ENCODE peak calls at places on chromosomes 7 and 10, in four cellular contexts. One of them, this sample, is unnamed.

GRCh38 chr10:114048472-114048871 is 4.8 kb downstream of the ADRB1 start:
- DNase-seq in cardiac muscle cell: no peak
- DNase-seq in IMR-90: no peak
- DNase-seq in tibial artery: no peak
- DNase-seq in this sample: no peak

GRCh38 chr10:132351611-132352010 is 19.6 kb downstream of the LRRC27 start:
- DNase-seq in cardiac muscle cell: no peak
- DNase-seq in IMR-90: no peak
- DNase-seq in tibial artery: peak
- DNase-seq in this sample: no peak

GRCh38 chr7:100694196-100694745 is at the start of gene GIGYF1:
- DNase-seq in cardiac muscle cell: peak
- DNase-seq in IMR-90: peak
- DNase-seq in tibial artery: peak
- DNase-seq in this sample: no peak

GRCh38 chr10:132967540-132967939 is 25.2 kb upstream of the CFAP46 start:
- DNase-seq in cardiac muscle cell: no peak
- DNase-seq in IMR-90: no peak
- DNase-seq in tibial artery: peak
- DNase-seq in this sample: peak

GRCh38 chr10:86077871-86078638 is 288.5 kb downstream of the GRID1 start:
- DNase-seq in cardiac muscle cell: no peak
- DNase-seq in IMR-90: no peak
- DNase-seq in tibial artery: no peak
- DNase-seq in this sample: no peak

GRCh38 chr10:29635711-29636144 is 957 bp upstream of the SVIL start:
- DNase-seq in cardiac muscle cell: peak
- DNase-seq in IMR-90: peak
- DNase-seq in tibial artery: no peak
- DNase-seq in this sample: no peak

GRCh38 chr10:9301148-9301547 is 1246.7 kb downstream of the GATA3 start:
- DNase-seq in cardiac muscle cell: no peak
- DNase-seq in IMR-90: no peak
- DNase-seq in tibial artery: no peak
- DNase-seq in this sample: no peak

GRCh38 chr7:69283421-69283820 is 314.9 kb upstream of the AUTS2 start:
- DNase-seq in cardiac muscle cell: peak
- DNase-seq in IMR-90: no peak
- DNase-seq in tibial artery: peak
- DNase-seq in this sample: peak

GRCh38 chr7:134945711-134946110 is 40.6 kb upstream of the AGBL3 start:
- DNase-seq in cardiac muscle cell: no peak
- DNase-seq in IMR-90: no peak
- DNase-seq in tibial artery: no peak
- DNase-seq in this sample: no peak

GRCh38 chr10:62082729-62083412 is 181.4 kb downstream of the ARID5B start:
- DNase-seq in cardiac muscle cell: peak
- DNase-seq in IMR-90: peak
- DNase-seq in tibial artery: no peak
- DNase-seq in this sample: no peak

GRCh38 chr7:98174334-98175259 is 36.6 kb upstream of the BHLHA15 start:
- DNase-seq in cardiac muscle cell: no peak
- DNase-seq in IMR-90: no peak
- DNase-seq in tibial artery: no peak
- DNase-seq in this sample: no peak

GRCh38 chr10:119235381-119235780 is 28.0 kb downstream of the GRK5 start:
- DNase-seq in cardiac muscle cell: peak
- DNase-seq in IMR-90: peak
- DNase-seq in tibial artery: no peak
- DNase-seq in this sample: peak

GRCh38 chr10:32890444-32890843 is 67.6 kb downstream of the ITGB1 start:
- DNase-seq in cardiac muscle cell: no peak
- DNase-seq in IMR-90: no peak
- DNase-seq in tibial artery: no peak
- DNase-seq in this sample: no peak

GRCh38 chr10:58820386-58820785 is 307.7 kb downstream of the BICC1 start:
- DNase-seq in cardiac muscle cell: no peak
- DNase-seq in IMR-90: no peak
- DNase-seq in tibial artery: no peak
- DNase-seq in this sample: no peak

GRCh38 chr7:29485376-29486190 is 78.1 kb upstream of the PRR15 start:
- DNase-seq in cardiac muscle cell: no peak
- DNase-seq in IMR-90: no peak
- DNase-seq in tibial artery: no peak
- DNase-seq in this sample: no peak

GRCh38 chr10:107165007-107165406 is 501 bp upstream of the SORCS1 start:
- DNase-seq in cardiac muscle cell: no peak
- DNase-seq in IMR-90: no peak
- DNase-seq in tibial artery: no peak
- DNase-seq in this sample: no peak

GRCh38 chr7:106170216-106170615 is 58.1 kb upstream of the SYPL1 start:
- DNase-seq in cardiac muscle cell: no peak
- DNase-seq in IMR-90: no peak
- DNase-seq in tibial artery: no peak
- DNase-seq in this sample: no peak

GRCh38 chr7:26008428-26008827 is 143.6 kb upstream of the NFE2L3 start:
- DNase-seq in cardiac muscle cell: no peak
- DNase-seq in IMR-90: no peak
- DNase-seq in tibial artery: no peak
- DNase-seq in this sample: no peak

GRCh38 chr10:113639966-113640365 is 23.9 kb downstream of the NRAP start:
- DNase-seq in cardiac muscle cell: no peak
- DNase-seq in IMR-90: no peak
- DNase-seq in tibial artery: no peak
- DNase-seq in this sample: no peak

GRCh38 chr10:97640868-97641811 is 669 bp downstream of the PI4K2A start:
- DNase-seq in cardiac muscle cell: peak
- DNase-seq in IMR-90: peak
- DNase-seq in tibial artery: peak
- DNase-seq in this sample: no peak

GRCh38 chr7:380226-380550 is 90.2 kb downstream of the FOXL3 start:
- DNase-seq in cardiac muscle cell: no peak
- DNase-seq in IMR-90: no peak
- DNase-seq in tibial artery: peak
- DNase-seq in this sample: no peak

GRCh38 chr7:120806669-120807068 is 51.3 kb downstream of the TSPAN12 start:
- DNase-seq in cardiac muscle cell: peak
- DNase-seq in IMR-90: peak
- DNase-seq in tibial artery: no peak
- DNase-seq in this sample: no peak

GRCh38 chr7:118214833-118215182 is 9.7 kb upstream of the ANKRD7 start:
- DNase-seq in cardiac muscle cell: no peak
- DNase-seq in IMR-90: no peak
- DNase-seq in tibial artery: no peak
- DNase-seq in this sample: no peak

GRCh38 chr10:35642023-35642792 is at the start of gene FZD8:
- DNase-seq in cardiac muscle cell: peak
- DNase-seq in IMR-90: peak
- DNase-seq in tibial artery: peak
- DNase-seq in this sample: peak

GRCh38 chr10:133096616-133097269 is 9.0 kb downstream of the ADGRA1 start:
- DNase-seq in cardiac muscle cell: peak
- DNase-seq in IMR-90: no peak
- DNase-seq in tibial artery: no peak
- DNase-seq in this sample: no peak

GRCh38 chr7:66869660-66870450 is 51.2 kb upstream of the TMEM248 start:
- DNase-seq in cardiac muscle cell: no peak
- DNase-seq in IMR-90: no peak
- DNase-seq in tibial artery: no peak
- DNase-seq in this sample: no peak

GRCh38 chr7:9711259-9711658 is 1262.4 kb upstream of the PHF14 start:
- DNase-seq in cardiac muscle cell: no peak
- DNase-seq in IMR-90: no peak
- DNase-seq in tibial artery: no peak
- DNase-seq in this sample: no peak

GRCh38 chr7:135181929-135182678 is 11.6 kb upstream of the CYREN start:
- DNase-seq in cardiac muscle cell: no peak
- DNase-seq in IMR-90: no peak
- DNase-seq in tibial artery: no peak
- DNase-seq in this sample: no peak

GRCh38 chr10:77016278-77016815 is 621.3 kb downstream of the KCNMA1 start:
- DNase-seq in cardiac muscle cell: no peak
- DNase-seq in IMR-90: no peak
- DNase-seq in tibial artery: no peak
- DNase-seq in this sample: no peak
- H3K4me3 ChIP-seq in cardiac muscle cell: no peak
- H3K4me3 ChIP-seq in IMR-90: no peak
- H3K4me3 ChIP-seq in tibial artery: no peak
- H3K4me3 ChIP-seq in this sample: no peak

DNA sequence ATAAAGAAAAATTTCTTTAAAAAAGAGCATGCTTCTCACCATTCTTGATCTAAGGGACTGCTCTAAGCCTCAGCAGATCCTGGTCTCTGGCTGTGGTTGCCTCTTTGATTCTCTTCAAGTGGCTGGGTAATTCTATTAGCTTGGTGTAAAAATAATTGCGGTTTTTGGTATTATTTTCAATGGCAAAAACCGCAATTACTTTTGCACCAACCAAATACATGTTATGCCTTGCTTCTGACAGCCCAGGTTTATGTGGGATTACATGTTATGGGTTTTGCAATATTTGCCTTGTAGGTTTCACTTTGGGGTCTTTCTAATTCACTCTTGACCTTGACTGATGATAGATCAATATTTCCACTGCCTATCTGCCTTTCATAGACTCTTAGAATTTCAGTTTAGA is 20.0 kb upstream of the CREB5 start:
- DNase-seq in cardiac muscle cell: no peak
- DNase-seq in IMR-90: no peak
- DNase-seq in tibial artery: no peak
- DNase-seq in this sample: no peak
- TF ChIP-seq CTCF in cardiac muscle cell: no peak
- TF ChIP-seq CTCF in IMR-90: no peak
- TF ChIP-seq CTCF in tibial artery: no peak
- TF ChIP-seq CTCF in this sample: no peak

DNA sequence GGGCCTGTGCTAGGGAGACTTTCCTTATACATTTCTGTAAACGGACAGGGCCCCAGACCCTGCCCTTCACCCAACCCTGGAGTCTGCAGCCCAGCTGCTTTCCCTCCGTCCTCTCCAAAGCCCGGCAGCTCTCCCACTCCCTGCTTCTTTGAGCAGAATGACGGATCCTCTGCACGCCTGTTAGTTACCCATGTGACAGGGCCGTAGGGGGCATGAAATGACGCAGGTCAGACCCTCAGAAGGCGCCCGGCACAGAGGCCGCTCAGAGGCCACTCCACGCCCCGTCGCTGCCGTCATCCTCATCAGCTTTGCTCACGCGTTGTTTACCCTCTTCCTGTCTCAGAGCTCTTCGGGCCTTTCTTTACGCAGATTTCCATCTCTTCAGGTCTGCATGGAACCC is 60.2 kb upstream of the MKRN1 start:
- DNase-seq in cardiac muscle cell: no peak
- DNase-seq in IMR-90: no peak
- DNase-seq in tibial artery: no peak
- DNase-seq in this sample: no peak
- H3K27ac ChIP-seq in cardiac muscle cell: peak
- H3K27ac ChIP-seq in IMR-90: no peak
- H3K27ac ChIP-seq in tibial artery: no peak
- H3K27ac ChIP-seq in this sample: no peak

GRCh38 chr10:70602665-70603438 is at the start of gene PRF1:
- DNase-seq in cardiac muscle cell: no peak
- DNase-seq in IMR-90: no peak
- DNase-seq in tibial artery: no peak
- DNase-seq in this sample: no peak
- H3K4me3 ChIP-seq in cardiac muscle cell: no peak
- H3K4me3 ChIP-seq in IMR-90: no peak
- H3K4me3 ChIP-seq in tibial artery: no peak
- H3K4me3 ChIP-seq in this sample: no peak

DNA sequence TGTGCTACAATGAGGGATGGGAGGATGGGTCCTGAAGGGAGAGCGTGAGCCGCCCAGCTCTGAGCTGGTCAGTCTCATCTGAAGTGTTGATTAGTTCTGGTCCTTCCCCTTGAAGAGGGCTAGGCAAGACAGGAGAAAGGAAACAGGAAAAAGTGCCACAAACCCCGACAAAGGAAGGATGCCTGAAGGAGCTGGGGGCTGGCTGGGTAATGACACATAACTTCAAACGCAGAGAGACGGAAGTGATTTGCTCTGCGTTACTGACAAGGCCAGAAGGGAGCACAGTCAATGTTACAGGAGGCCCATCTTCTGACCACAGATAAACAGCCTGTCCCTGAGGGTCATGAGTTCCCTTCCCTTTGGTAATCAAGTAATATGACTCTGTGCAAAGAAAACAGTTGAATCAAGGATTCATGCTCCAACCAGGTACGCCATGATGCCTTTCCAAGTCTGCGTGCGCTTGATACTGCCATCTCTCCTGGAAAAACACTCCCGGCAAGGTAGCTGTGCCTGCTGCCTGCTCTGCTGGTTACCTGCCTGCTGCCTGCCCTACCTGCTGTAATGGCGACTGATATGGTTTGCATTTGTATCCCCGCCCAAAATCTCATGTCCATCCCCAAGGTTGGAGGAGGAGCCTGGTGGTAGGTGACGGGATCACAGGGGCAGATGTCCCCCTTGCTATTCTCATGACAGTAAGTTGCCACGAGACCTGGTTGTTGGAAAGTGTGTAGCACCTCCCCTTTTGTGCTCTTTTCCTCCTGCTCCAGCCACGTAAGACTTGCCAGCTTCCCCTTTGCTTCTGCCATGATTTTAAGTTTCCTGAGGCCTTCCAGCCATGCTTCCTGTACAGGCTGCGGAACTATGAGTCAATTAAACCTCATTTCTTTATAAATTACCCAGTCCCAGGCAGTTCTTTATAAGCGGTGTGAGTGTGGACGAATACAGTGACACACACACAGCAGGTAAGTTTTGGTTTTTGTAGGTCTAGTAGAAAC is 57.9 kb downstream of the GRB10 start:
- DNase-seq in cardiac muscle cell: no peak
- DNase-seq in IMR-90: no peak
- DNase-seq in tibial artery: no peak
- DNase-seq in this sample: no peak
- TF ChIP-seq CTCF in cardiac muscle cell: no peak
- TF ChIP-seq CTCF in IMR-90: no peak
- TF ChIP-seq CTCF in tibial artery: no peak
- TF ChIP-seq CTCF in this sample: no peak

DNA sequence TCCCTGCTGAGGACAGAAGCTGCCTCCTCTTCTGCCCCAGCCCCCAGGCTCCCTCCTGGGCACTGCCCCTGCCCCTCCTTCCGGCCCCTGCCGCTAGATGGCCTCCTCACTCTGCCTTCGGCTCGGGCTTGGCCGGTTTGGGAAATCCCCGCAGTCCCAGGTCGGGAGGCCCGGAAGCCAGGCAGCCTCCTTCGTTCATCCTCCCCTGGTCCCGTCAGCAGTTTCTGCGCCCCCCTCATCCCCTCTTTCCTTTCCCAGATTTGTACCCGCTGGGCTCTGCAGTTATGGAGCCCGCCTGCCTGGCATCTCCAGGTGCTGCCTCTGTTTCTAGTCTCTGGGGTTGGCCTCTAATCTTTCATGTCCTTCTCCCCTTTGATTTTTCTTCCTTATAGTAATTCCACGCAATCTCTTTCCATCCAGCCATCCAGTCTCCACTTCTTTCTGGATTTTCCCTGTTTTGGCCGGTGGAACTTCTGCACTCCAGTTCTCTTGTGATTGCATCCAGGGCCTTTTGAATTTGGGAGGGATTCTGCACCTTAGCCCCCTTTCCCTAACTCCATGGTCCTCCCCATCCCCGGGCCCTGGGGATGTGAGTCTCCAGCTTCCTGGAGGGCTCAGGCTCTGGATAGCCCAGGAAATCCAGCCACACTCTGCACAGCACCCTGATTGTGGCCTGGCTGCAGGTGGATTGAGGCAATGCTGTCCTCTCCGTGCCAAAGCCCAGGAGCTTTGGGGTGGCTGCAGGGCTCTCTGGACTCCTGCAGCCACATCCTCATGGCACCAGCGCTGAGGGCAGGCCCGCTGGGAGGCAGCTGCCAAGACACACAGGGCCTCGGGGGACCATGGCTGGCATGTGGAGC is 3.3 kb upstream of the SHH start:
- DNase-seq in cardiac muscle cell: peak
- DNase-seq in IMR-90: peak
- DNase-seq in tibial artery: no peak
- DNase-seq in this sample: peak
- H3K27ac ChIP-seq in cardiac muscle cell: no peak
- H3K27ac ChIP-seq in IMR-90: no peak
- H3K27ac ChIP-seq in tibial artery: no peak
- H3K27ac ChIP-seq in this sample: no peak